ENCODE peak calls at places on chromosomes 1 and 21, in four cellular contexts. U is stomach, P is GM12891, A is esophagus muscularis mucosa. J is an unnamed sample.

GRCh38 chr1:43549921-43550597 is 19.4 kb downstream of the PTPRF start:
- DNase-seq in U (peak; percentile 95), P (peak; percentile 60), A (no peak), J (no peak)

GRCh38 chr1:40592107-40592773 is 60.8 kb downstream of the ZNF684 start:
- DNase-seq in U (no peak), P (no peak), A (peak; percentile 45), J (peak; percentile 6)

GRCh38 chr1:21302747-21303715 is 12.8 kb upstream of the ECE1 start:
- DNase-seq in U (no peak), P (no peak), A (no peak), J (no peak)

GRCh38 chr21:45465611-45466329 is 60.8 kb downstream of the COL18A1 start:
- DNase-seq in U (no peak), P (no peak), A (no peak), J (no peak)

GRCh38 chr1:185426761-185427698 is 110.0 kb upstream of the IVNS1ABP start:
- DNase-seq in U (no peak), P (no peak), A (no peak), J (no peak)

GRCh38 chr1:221442056-221442455 is 299.8 kb downstream of the DUSP10 start:
- DNase-seq in U (no peak), P (no peak), A (no peak), J (no peak)

GRCh38 chr1:5811419-5811818 is 180.8 kb downstream of the NPHP4 start:
- DNase-seq in U (no peak), P (no peak), A (no peak), J (no peak)

GRCh38 chr1:16043950-16044349 is 368 bp downstream of the CLCNKB start:
- DNase-seq in U (no peak), P (no peak), A (no peak), J (no peak)

GRCh38 chr1:40870135-40870728 is 8.1 kb upstream of the CITED4 start:
- DNase-seq in U (no peak), P (no peak), A (no peak), J (no peak)

GRCh38 chr1:2128189-2128901 is 66.2 kb downstream of the FAAP20 start:
- DNase-seq in U (no peak), P (no peak), A (no peak), J (no peak)

GRCh38 chr1:97013904-97014303 is 292.3 kb downstream of the PTBP2 start:
- DNase-seq in U (no peak), P (no peak), A (no peak), J (no peak)

GRCh38 chr1:94013331-94013925 is 104.2 kb upstream of the GCLM start:
- DNase-seq in U (no peak), P (no peak), A (no peak), J (no peak)

GRCh38 chr1:173823776-173824314 is 628 bp upstream of the DARS2 start:
- DNase-seq in U (no peak), P (no peak), A (no peak), J (no peak)

GRCh38 chr1:201461193-201461657 is 7.8 kb downstream of the PHLDA3 start:
- DNase-seq in U (peak; percentile 61), P (no peak), A (no peak), J (no peak)

GRCh38 chr1:55334140-55334539 is 119.0 kb upstream of the USP24 start:
- DNase-seq in U (no peak), P (no peak), A (no peak), J (no peak)

GRCh38 chr21:19123053-19123452 is 719.5 kb upstream of the TMPRSS15 start:
- DNase-seq in U (no peak), P (no peak), A (no peak), J (no peak)

GRCh38 chr1:24586119-24586518 is 30.2 kb downstream of the NCMAP start:
- DNase-seq in U (no peak), P (no peak), A (no peak), J (no peak)

GRCh38 chr1:246617156-246617555 is 50.9 kb downstream of the CNST start:
- DNase-seq in U (no peak), P (no peak), A (no peak), J (no peak)

GRCh38 chr1:119217429-119217828 is 77.0 kb upstream of the WARS2 start:
- DNase-seq in U (no peak), P (no peak), A (no peak), J (no peak)

GRCh38 chr21:17784604-17785402 is 34.4 kb downstream of the C21orf91 start:
- DNase-seq in U (no peak), P (no peak), A (no peak), J (no peak)

GRCh38 chr1:145990249-145991097 is 5.9 kb downstream of the TXNIP start:
- DNase-seq in U (peak; percentile 40), P (no peak), A (no peak), J (no peak)
- TF ChIP-seq POLR2AphosphoS5 in U (peak; percentile 75), P (peak; percentile 38), A (peak; percentile 56), J (no peak)

GRCh38 chr1:32709075-32709474 is 6.5 kb upstream of the SYNC start:
- DNase-seq in U (no peak), P (no peak), A (no peak), J (no peak)
- TF ChIP-seq POLR2AphosphoS5 in U (no peak), P (no peak), A (no peak), J (no peak)

DNA sequence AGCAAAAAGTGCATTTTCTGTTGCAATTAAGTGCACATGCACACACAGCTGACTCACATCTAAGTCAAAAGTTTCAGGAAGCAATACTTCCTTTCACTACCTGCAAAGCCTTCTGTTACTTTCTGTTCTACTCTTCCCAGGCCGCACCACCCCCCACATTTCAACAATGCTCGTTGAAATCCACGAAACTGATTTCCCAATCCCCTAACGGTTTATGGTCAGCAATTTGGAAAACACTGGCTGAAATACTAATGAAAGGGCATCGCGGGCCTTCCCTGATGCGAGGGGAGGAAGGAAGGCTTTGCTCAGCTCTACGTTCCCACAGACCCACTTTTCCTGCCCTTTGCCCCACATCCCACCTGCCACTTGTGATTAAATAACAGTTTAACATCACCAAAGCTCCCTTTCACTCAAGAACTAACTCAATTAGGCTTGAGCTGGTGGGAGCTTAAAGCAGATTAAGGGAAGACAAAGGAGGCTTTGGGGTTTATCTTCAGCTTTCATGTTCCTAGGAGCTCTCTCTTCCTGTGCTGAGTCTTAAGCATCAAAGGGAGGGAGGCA is 243.2 kb upstream of the RAB4A start:
- DNase-seq in U (no peak), P (no peak), A (no peak), J (no peak)
- TF ChIP-seq POLR2AphosphoS5 in U (peak; percentile 46), P (no peak), A (peak; percentile 10), J (no peak)

GRCh38 chr21:39007985-39008384 is 175.3 kb downstream of the PSMG1 start:
- DNase-seq in U (no peak), P (no peak), A (no peak), J (no peak)

GRCh38 chr21:39007532-39007931 is 175.7 kb downstream of the PSMG1 start:
- DNase-seq in U (no peak), P (no peak), A (no peak), J (no peak)

GRCh38 chr21:39004776-39005605 is 178.3 kb downstream of the PSMG1 start:
- DNase-seq in U (peak; percentile 35), P (no peak), A (no peak), J (no peak)

GRCh38 chr21:39003982-39004775 is 179.1 kb downstream of the PSMG1 start:
- DNase-seq in U (no peak), P (no peak), A (no peak), J (no peak)

DNA sequence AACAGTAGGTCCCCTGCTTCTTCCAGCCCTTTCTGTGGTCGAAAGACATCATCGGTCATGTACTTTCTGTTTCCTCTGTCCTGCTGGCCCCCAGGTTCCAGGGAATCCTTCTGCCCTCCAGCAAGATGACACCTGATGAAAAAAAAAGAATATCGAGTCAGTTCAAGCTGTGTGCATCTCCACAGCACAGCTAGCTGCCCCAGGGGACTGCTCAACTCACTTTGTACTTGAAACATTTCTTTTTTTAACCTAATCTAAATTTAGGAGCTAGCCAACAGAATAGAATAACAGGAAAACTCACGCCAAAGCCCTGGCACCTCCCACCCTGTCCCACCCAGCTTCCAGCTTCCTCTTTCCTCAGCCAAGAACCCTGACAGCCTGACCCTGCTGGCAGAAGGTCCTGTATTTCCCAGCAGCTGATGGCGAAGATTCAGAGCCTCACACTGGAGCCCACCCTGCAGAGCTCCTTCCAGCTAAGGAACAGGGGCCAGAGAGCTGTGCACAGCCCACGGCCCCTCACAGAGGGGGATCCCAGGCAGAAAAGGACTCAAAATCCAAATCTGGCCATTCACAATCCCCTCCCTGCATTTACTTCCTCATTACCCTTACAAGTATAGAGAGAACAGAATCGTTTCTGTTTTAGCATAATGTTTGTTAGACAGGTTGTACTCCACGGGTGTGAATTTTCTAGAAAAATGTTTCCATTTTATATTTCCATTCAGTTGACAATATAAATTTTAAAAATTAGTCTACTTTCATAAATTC is 176.4 kb downstream of the PSMG1 start:
- DNase-seq in U (peak; percentile 64), P (no peak), A (no peak), J (no peak)
- TF ChIP-seq POLR2AphosphoS5 in U (peak; percentile 38), P (no peak), A (peak; percentile 59), J (no peak)

GRCh38 chr1:91830242-91831131 is 55.5 kb downstream of the TGFBR3 start:
- DNase-seq in U (no peak), P (no peak), A (no peak), J (no peak)
- TF ChIP-seq POLR2AphosphoS5 in U (no peak), P (no peak), A (peak; percentile 60), J (no peak)

DNA sequence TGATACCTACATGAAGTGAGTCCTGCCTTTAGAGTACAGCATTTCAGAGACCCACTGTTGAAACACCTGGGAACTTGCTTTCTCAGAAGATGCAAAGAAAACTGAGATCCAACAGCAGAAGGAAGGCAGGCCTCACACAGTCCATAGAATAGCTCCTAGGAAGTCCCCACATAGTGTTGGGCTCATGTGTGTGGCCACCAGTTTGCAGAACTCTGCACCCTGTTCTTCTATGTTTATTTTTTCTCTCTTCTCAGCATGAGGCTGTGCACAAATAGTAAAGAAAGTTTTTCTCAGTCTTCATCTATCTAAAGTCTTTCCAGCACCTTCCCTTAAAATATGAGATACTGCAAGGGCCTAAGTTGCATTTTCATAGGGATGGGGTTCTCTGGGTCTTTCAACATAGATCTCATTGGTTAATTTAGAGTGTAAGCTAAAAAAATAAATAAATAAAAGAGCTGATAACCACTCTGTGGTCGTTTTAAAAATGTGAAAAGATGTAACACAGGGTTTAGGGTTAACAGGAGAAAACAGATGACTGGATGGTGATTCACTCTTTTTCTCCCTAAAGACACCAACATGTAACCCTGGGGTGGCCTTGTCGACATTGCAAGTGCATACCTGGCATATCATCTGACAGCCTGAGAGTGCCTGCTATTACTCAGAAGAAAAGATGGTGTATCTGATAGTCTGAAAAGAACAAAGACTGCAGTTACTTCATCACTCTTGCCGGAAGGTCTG is 94.6 kb downstream of the ZC3H11B start:
- DNase-seq in U (no peak), P (no peak), A (no peak), J (no peak)
- TF ChIP-seq POLR2AphosphoS5 in U (no peak), P (no peak), A (no peak), J (no peak)

J was measured in SK-N-MC.